ENCODE peak calls at places on chromosomes 4 and X, in six cellular contexts. Z is transverse colon, J is pancreas, W is body of pancreas, A is heart right ventricle, K is spleen. C is an unnamed sample.

GRCh38 chr4:170805352-170805751 is 715.6 kb upstream of the AADAT start:
- DNase-seq in K (peak; percentile 44), A (no peak), J (no peak), W (no peak), Z (no peak), C (no peak)

GRCh38 chrX:107894038-107894437 is 68.4 kb downstream of the MID2 start:
- DNase-seq in W (no peak), K (no peak), J (no peak), Z (no peak), A (peak; percentile 5), C (no peak)

GRCh38 chrX:72624194-72624593 is 51.6 kb upstream of the HDAC8 start:
- DNase-seq in A (no peak), K (no peak), J (no peak), W (no peak), Z (no peak), C (no peak)

GRCh38 chr4:155707251-155707650 is 40.6 kb downstream of the GUCY1A1 start:
- DNase-seq in J (no peak), Z (no peak), W (peak; percentile 21), K (no peak), A (no peak), C (peak; percentile 55)

GRCh38 chr4:53490965-53491622 is 100.2 kb downstream of the LNX1 start:
- DNase-seq in W (peak; percentile 67), K (no peak), A (peak; percentile 30), Z (peak; percentile 30), J (no peak), C (no peak)

GRCh38 chrX:50152421-50152820 is 48.4 kb downstream of the AKAP4 start:
- DNase-seq in A (no peak), W (no peak), J (no peak), Z (no peak), K (no peak), C (no peak)

GRCh38 chr4:141643557-141643956 is 7.2 kb downstream of the IL15 start:
- DNase-seq in A (no peak), W (no peak), J (no peak), K (no peak), Z (no peak), C (no peak)

GRCh38 chr4:149113804-149114430 is 671.7 kb upstream of the NR3C2 start:
- DNase-seq in W (no peak), J (no peak), K (no peak), Z (no peak), A (no peak), C (no peak)

GRCh38 chr4:26320159-26320452 is 708 bp upstream of the RBPJ start:
- DNase-seq in Z (no peak), J (no peak), K (no peak), W (no peak), A (no peak), C (no peak)

GRCh38 chr4:184401397-184402171 is 72.8 kb downstream of the IRF2 start:
- DNase-seq in K (no peak), W (no peak), J (no peak), A (no peak), Z (no peak), C (no peak)

GRCh38 chr4:118177121-118177520 is 142.8 kb downstream of the NDST3 start:
- DNase-seq in Z (no peak), A (no peak), J (no peak), K (no peak), W (no peak), C (no peak)

GRCh38 chr4:54077812-54078211 is 13.4 kb upstream of the CHIC2 start:
- DNase-seq in J (no peak), A (no peak), Z (no peak), W (no peak), K (no peak), C (no peak)

GRCh38 chrX:103686199-103687072 is at the start of gene MORF4L2:
- DNase-seq in W (peak; percentile 90), Z (peak; percentile 93), J (peak; percentile 88), K (peak; percentile 93), A (peak; percentile 94), C (peak; percentile 92)

GRCh38 chrX:110026099-110026844 is 23.4 kb downstream of the TMEM164 start:
- DNase-seq in J (no peak), A (no peak), Z (peak; percentile 67), K (no peak), W (no peak), C (peak; percentile 60)

GRCh38 chr4:169720529-169720928 is 37.2 kb downstream of the HPF1 start:
- DNase-seq in Z (no peak), K (no peak), W (no peak), J (no peak), A (no peak), C (no peak)

GRCh38 chr4:184420881-184421416 is 53.4 kb downstream of the IRF2 start:
- DNase-seq in J (no peak), Z (no peak), W (no peak), K (no peak), A (no peak), C (no peak)

GRCh38 chr4:5361968-5362367 is 310.7 kb downstream of the STK32B start:
- DNase-seq in Z (no peak), W (no peak), J (no peak), K (no peak), A (no peak), C (no peak)

GRCh38 chr4:1980561-1981041 is 28.2 kb downstream of the NELFA start:
- DNase-seq in A (no peak), J (no peak), K (peak; percentile 51), Z (no peak), W (no peak), C (no peak)

GRCh38 chr4:148716361-148717063 is 274.3 kb upstream of the NR3C2 start:
- DNase-seq in Z (no peak), K (no peak), A (peak; percentile 5), W (no peak), J (no peak), C (no peak)

GRCh38 chrX:101708180-101708579 is 48.5 kb upstream of the ARMCX2 start:
- DNase-seq in J (no peak), Z (no peak), W (no peak), K (no peak), A (no peak), C (no peak)

GRCh38 chr4:74292111-74292870 is 16.0 kb upstream of the EPGN start:
- DNase-seq in A (no peak), K (no peak), W (no peak), J (no peak), Z (no peak), C (no peak)

GRCh38 chr4:1204286-1204827 is 32.0 kb upstream of the SPON2 start:
- DNase-seq in W (no peak), A (no peak), Z (peak; percentile 31), J (peak; percentile 21), K (peak; percentile 71), C (no peak)

GRCh38 chrX:101999644-102000539 is 68.1 kb upstream of the ZMAT1 start:
- DNase-seq in W (no peak), Z (no peak), A (no peak), J (no peak), K (no peak), C (no peak)

GRCh38 chr4:65669981-65670330 is 333 bp downstream of the EPHA5 start:
- DNase-seq in W (no peak), J (no peak), K (no peak), A (no peak), Z (no peak), C (no peak)

GRCh38 chr4:65670331-65671031 is at the start of gene EPHA5:
- DNase-seq in K (peak; percentile 72), A (peak; percentile 22), J (peak; percentile 48), Z (no peak), W (peak; percentile 66), C (peak; percentile 30)

GRCh38 chr4:65669008-65669971 is 999 bp downstream of the EPHA5 start:
- DNase-seq in Z (no peak), J (no peak), A (no peak), W (no peak), K (peak; percentile 58), C (no peak)

GRCh38 chr4:65665951-65666523 is 4.3 kb downstream of the EPHA5 start:
- DNase-seq in Z (no peak), A (no peak), K (no peak), W (no peak), J (no peak), C (no peak)

DNA sequence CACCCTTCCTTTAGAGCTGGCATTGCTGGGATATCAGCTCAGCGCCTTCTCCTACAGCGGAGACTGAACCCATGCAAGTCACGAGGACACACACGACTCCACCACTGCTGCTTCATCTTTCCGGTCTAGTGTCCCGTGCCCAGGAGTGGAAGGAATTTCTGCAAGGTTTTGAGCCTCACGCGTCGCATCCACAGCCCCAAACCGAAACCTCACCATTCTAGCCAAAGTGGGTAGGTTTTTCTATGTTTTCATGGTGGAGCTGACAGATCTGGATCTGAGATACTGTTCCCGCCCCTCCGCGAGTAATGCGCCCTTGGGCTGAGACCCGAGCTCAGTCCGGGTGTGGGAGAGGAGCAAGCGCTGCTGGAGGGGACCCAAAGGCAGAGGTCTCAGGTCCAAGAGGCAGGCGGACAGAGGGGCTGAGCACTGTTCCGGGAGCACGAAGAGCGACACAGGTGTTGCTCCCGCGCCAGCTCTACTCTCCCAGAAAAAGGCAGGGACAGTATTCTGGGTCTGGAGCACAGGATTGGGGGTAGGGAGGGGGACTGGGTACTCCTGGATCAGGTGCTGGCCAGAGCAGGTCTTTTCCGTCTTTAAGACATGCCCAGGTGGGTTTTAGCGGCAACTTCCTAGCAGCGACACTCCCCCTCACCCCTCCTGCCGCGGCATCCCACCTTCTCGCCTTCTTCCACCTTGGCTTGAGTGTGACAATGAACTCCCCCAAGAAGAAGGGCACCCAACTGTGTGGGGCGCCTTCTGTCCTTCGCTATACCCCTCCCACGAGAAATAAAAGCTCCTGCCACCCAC is 1.9 kb downstream of the EPHA5 start:
- DNase-seq in J (no peak), K (peak; percentile 62), W (peak; percentile 37), A (no peak), Z (no peak), C (no peak)
- H3K27me3 ChIP-seq in J (peaks cover 4% of the 10 kb centered on the region), K (peaks cover 47% of the 10 kb centered on the region), W (no peaks in the 10 kb centered on the region), A (peaks cover 84% of the 10 kb centered on the region), Z (peaks cover 85% of the 10 kb centered on the region), C (peaks cover 6% of the 10 kb centered on the region)

GRCh38 chrX:18146954-18147353 is 73.7 kb downstream of the BEND2 start:
- DNase-seq in K (no peak), J (no peak), A (peak; percentile 7), W (peak; percentile 13), Z (no peak), C (no peak)
- H3K4me3 ChIP-seq in K (no peak overlapping the region), J (no peak overlapping the region), A (no peak overlapping the region), W (no peak overlapping the region), Z (no peak overlapping the region), C (no peak overlapping the region)

GRCh38 chr4:185693548-185694215 is 118.3 kb downstream of the SORBS2 start:
- DNase-seq in K (no peak), W (no peak), J (no peak), A (no peak), Z (no peak), C (no peak)

GRCh38 chr4:185700048-185700447 is 111.9 kb downstream of the SORBS2 start:
- DNase-seq in Z (no peak), J (no peak), W (peak; percentile 48), A (no peak), K (no peak), C (no peak)

GRCh38 chr4:185700635-185701034 is 111.4 kb downstream of the SORBS2 start:
- DNase-seq in A (no peak), W (no peak), K (no peak), Z (no peak), J (no peak), C (no peak)

GRCh38 chr4:185697488-185697887 is 114.5 kb downstream of the SORBS2 start:
- DNase-seq in J (no peak), K (no peak), Z (no peak), W (no peak), A (no peak), C (no peak)

GRCh38 chr4:185695743-185696142 is 116.3 kb downstream of the SORBS2 start:
- DNase-seq in Z (no peak), W (no peak), A (no peak), K (no peak), J (no peak), C (no peak)
- H3K36me3 ChIP-seq in Z (no peaks in the 10 kb centered on the region), W (no peaks in the 10 kb centered on the region), A (no peaks in the 10 kb centered on the region), K (no peaks in the 10 kb centered on the region), J (no peaks in the 10 kb centered on the region), C (no peaks in the 10 kb centered on the region)

GRCh38 chr4:8582941-8583654 is 2.9 kb downstream of the GPR78 start:
- DNase-seq in J (no peak), W (no peak), A (no peak), K (peak; percentile 36), Z (no peak), C (no peak)
- H3K27me3 ChIP-seq in J (peaks cover 9% of the 10 kb centered on the region), W (no peaks in the 10 kb centered on the region), A (peaks cover 94% of the 10 kb centered on the region), K (peaks cover 64% of the 10 kb centered on the region), Z (peaks cover 38% of the 10 kb centered on the region), C (peaks cover 21% of the 10 kb centered on the region)

C was measured in lung.